ENCODE peak calls at places on chromosome 4, in four cellular contexts. One of them, this sample, is unnamed.

GRCh38 chr4:184448828-184449227 is 25.5 kb downstream of the IRF2 start:
- DNase-seq in astrocyte of the spinal cord: peak; percentile 76
- DNase-seq in retina: peak; percentile 87
- DNase-seq in Right ventricle myocardium superior: peak; percentile 69
- DNase-seq in this sample: no peak

GRCh38 chr4:157128395-157128794 is 52.4 kb downstream of the GLRB start:
- DNase-seq in astrocyte of the spinal cord: peak; percentile 66
- DNase-seq in Right ventricle myocardium superior: no peak
- DNase-seq in retina: no peak
- DNase-seq in this sample: no peak

GRCh38 chr4:37641886-37642849 is 44.0 kb downstream of the RELL1 start:
- DNase-seq in Right ventricle myocardium superior: no peak
- DNase-seq in astrocyte of the spinal cord: no peak
- DNase-seq in retina: no peak
- DNase-seq in this sample: no peak

GRCh38 chr4:22483551-22483981 is 32.3 kb downstream of the ADGRA3 start:
- DNase-seq in Right ventricle myocardium superior: no peak
- DNase-seq in astrocyte of the spinal cord: peak; percentile 73
- DNase-seq in retina: no peak
- DNase-seq in this sample: no peak

GRCh38 chr4:26048378-26048882 is 134.4 kb downstream of the SMIM20 start:
- DNase-seq in astrocyte of the spinal cord: peak; percentile 87
- DNase-seq in Right ventricle myocardium superior: peak; percentile 70
- DNase-seq in retina: no peak
- DNase-seq in this sample: no peak

GRCh38 chr4:147799986-147800555 is 68.2 kb downstream of the ARHGAP10 start:
- DNase-seq in Right ventricle myocardium superior: no peak
- DNase-seq in astrocyte of the spinal cord: peak; percentile 59
- DNase-seq in retina: no peak
- DNase-seq in this sample: no peak

GRCh38 chr4:17189322-17189721 is 290.9 kb upstream of the LDB2 start:
- DNase-seq in astrocyte of the spinal cord: peak; percentile 76
- DNase-seq in Right ventricle myocardium superior: no peak
- DNase-seq in retina: no peak
- DNase-seq in this sample: peak; percentile 30

GRCh38 chr4:104966349-104967033 is 180.2 kb upstream of the TET2 start:
- DNase-seq in Right ventricle myocardium superior: no peak
- DNase-seq in astrocyte of the spinal cord: no peak
- DNase-seq in retina: no peak
- DNase-seq in this sample: no peak

GRCh38 chr4:173288296-173288695 is 45.9 kb downstream of the HMGB2 start:
- DNase-seq in Right ventricle myocardium superior: peak; percentile 51
- DNase-seq in astrocyte of the spinal cord: peak; percentile 50
- DNase-seq in retina: no peak
- DNase-seq in this sample: peak; percentile 19

GRCh38 chr4:5999830-6000365 is 18.3 kb downstream of the C4orf50 start:
- DNase-seq in Right ventricle myocardium superior: no peak
- DNase-seq in astrocyte of the spinal cord: no peak
- DNase-seq in retina: no peak
- DNase-seq in this sample: no peak

GRCh38 chr4:153822316-153822715 is 33.4 kb upstream of the SFRP2 start:
- DNase-seq in astrocyte of the spinal cord: no peak
- DNase-seq in Right ventricle myocardium superior: no peak
- DNase-seq in retina: no peak
- DNase-seq in this sample: no peak

GRCh38 chr4:108971473-108971872 is 208.6 kb upstream of the ETNPPL start:
- DNase-seq in retina: no peak
- DNase-seq in astrocyte of the spinal cord: no peak
- DNase-seq in Right ventricle myocardium superior: no peak
- DNase-seq in this sample: no peak

GRCh38 chr4:156946508-156947197 is 24.9 kb downstream of the PDGFC start:
- DNase-seq in retina: no peak
- DNase-seq in Right ventricle myocardium superior: no peak
- DNase-seq in astrocyte of the spinal cord: peak; percentile 98
- DNase-seq in this sample: no peak

GRCh38 chr4:7803992-7804758 is 135.5 kb downstream of the AFAP1 start:
- DNase-seq in Right ventricle myocardium superior: peak; percentile 89
- DNase-seq in astrocyte of the spinal cord: peak; percentile 84
- DNase-seq in retina: peak; percentile 79
- DNase-seq in this sample: peak; percentile 14

GRCh38 chr4:23889814-23890269 is at the start of gene PPARGC1A:
- DNase-seq in Right ventricle myocardium superior: peak; percentile 62
- DNase-seq in retina: peak; percentile 75
- DNase-seq in astrocyte of the spinal cord: peak; percentile 17
- DNase-seq in this sample: peak; percentile 60

GRCh38 chr4:187294861-187295260 is 571.2 kb upstream of the FAT1 start:
- DNase-seq in astrocyte of the spinal cord: no peak
- DNase-seq in Right ventricle myocardium superior: no peak
- DNase-seq in retina: no peak
- DNase-seq in this sample: no peak

GRCh38 chr4:153834901-153835300 is 46.0 kb upstream of the SFRP2 start:
- DNase-seq in Right ventricle myocardium superior: no peak
- DNase-seq in astrocyte of the spinal cord: no peak
- DNase-seq in retina: peak; percentile 91
- DNase-seq in this sample: no peak

GRCh38 chr4:145340071-145340695 is 141.5 kb upstream of the SMAD1 start:
- DNase-seq in Right ventricle myocardium superior: no peak
- DNase-seq in retina: no peak
- DNase-seq in astrocyte of the spinal cord: no peak
- DNase-seq in this sample: no peak

GRCh38 chr4:67035501-67035900 is 509.8 kb downstream of the CENPC start:
- DNase-seq in astrocyte of the spinal cord: peak; percentile 89
- DNase-seq in Right ventricle myocardium superior: no peak
- DNase-seq in retina: no peak
- DNase-seq in this sample: no peak

GRCh38 chr4:13427599-13428325 is 56.4 kb downstream of the RAB28 start:
- DNase-seq in retina: no peak
- DNase-seq in Right ventricle myocardium superior: no peak
- DNase-seq in astrocyte of the spinal cord: no peak
- DNase-seq in this sample: no peak

GRCh38 chr4:120977435-120977997 is 55.0 kb upstream of the PRDM5 start:
- DNase-seq in Right ventricle myocardium superior: no peak
- DNase-seq in retina: peak; percentile 4
- DNase-seq in astrocyte of the spinal cord: peak; percentile 68
- DNase-seq in this sample: peak; percentile 34

GRCh38 chr4:73740353-73740778 is at the start of gene CXCL8:
- DNase-seq in retina: no peak
- DNase-seq in Right ventricle myocardium superior: peak; percentile 76
- DNase-seq in astrocyte of the spinal cord: peak; percentile 94
- DNase-seq in this sample: no peak

GRCh38 chr4:140826701-140827027 is 70.5 kb upstream of the TBC1D9 start:
- DNase-seq in Right ventricle myocardium superior: no peak
- DNase-seq in retina: no peak
- DNase-seq in astrocyte of the spinal cord: no peak
- DNase-seq in this sample: no peak

GRCh38 chr4:57168986-57169385 is 58.8 kb upstream of the IGFBP7 start:
- DNase-seq in astrocyte of the spinal cord: no peak
- DNase-seq in retina: no peak
- DNase-seq in Right ventricle myocardium superior: no peak
- DNase-seq in this sample: no peak

GRCh38 chr4:150078041-150078995 is at the start of gene DCLK2:
- DNase-seq in retina: peak; percentile 90
- DNase-seq in Right ventricle myocardium superior: peak; percentile 90
- DNase-seq in astrocyte of the spinal cord: peak; percentile 93
- DNase-seq in this sample: peak; percentile 24

GRCh38 chr4:121794505-121795192 is 6.5 kb upstream of the EXOSC9 start:
- DNase-seq in Right ventricle myocardium superior: no peak
- DNase-seq in retina: no peak
- DNase-seq in astrocyte of the spinal cord: no peak
- DNase-seq in this sample: peak; percentile 18

GRCh38 chr4:96649536-96649935 is 809.6 kb downstream of the PDHA2 start:
- DNase-seq in astrocyte of the spinal cord: peak; percentile 65
- DNase-seq in Right ventricle myocardium superior: no peak
- DNase-seq in retina: no peak
- DNase-seq in this sample: no peak

GRCh38 chr4:89137695-89138094 is 26.4 kb downstream of the TIGD2 start:
- DNase-seq in astrocyte of the spinal cord: no peak
- DNase-seq in retina: no peak
- DNase-seq in Right ventricle myocardium superior: no peak
- DNase-seq in this sample: no peak

GRCh38 chr4:20464381-20464780 is 212.7 kb downstream of the SLIT2 start:
- DNase-seq in retina: no peak
- DNase-seq in astrocyte of the spinal cord: peak; percentile 58
- DNase-seq in Right ventricle myocardium superior: no peak
- DNase-seq in this sample: no peak

GRCh38 chr4:113645771-113646455 is 115.6 kb downstream of the CAMK2D start:
- DNase-seq in retina: no peak
- DNase-seq in Right ventricle myocardium superior: no peak
- DNase-seq in astrocyte of the spinal cord: peak; percentile 75
- DNase-seq in this sample: no peak

GRCh38 chr4:80215449-80216052 is 18.2 kb downstream of the PRDM8 start:
- DNase-seq in Right ventricle myocardium superior: no peak
- DNase-seq in astrocyte of the spinal cord: peak; percentile 66
- DNase-seq in retina: no peak
- DNase-seq in this sample: peak; percentile 37

GRCh38 chr4:3715251-3716033 is 50.7 kb upstream of the ADRA2C start:
- DNase-seq in retina: no peak
- DNase-seq in Right ventricle myocardium superior: peak; percentile 11
- DNase-seq in astrocyte of the spinal cord: no peak
- DNase-seq in this sample: no peak

This sample was measured in NCI-H524.